ENCODE peak calls at places on chromosomes 11 and 22, in four cellular contexts. One of them, this sample, is unnamed.

GRCh38 chr11:68271023-68271780 is 571 bp downstream of the C11orf24 start:
- DNase-seq in HCT116: peak
- DNase-seq in Panc1: peak
- DNase-seq in K562: peak
- DNase-seq in this sample: peak

GRCh38 chr11:133991101-133991500 is 34.3 kb upstream of the IGSF9B start:
- DNase-seq in HCT116: no peak
- DNase-seq in Panc1: no peak
- DNase-seq in K562: no peak
- DNase-seq in this sample: no peak

GRCh38 chr22:23289851-23290724 is 109.8 kb downstream of the BCR start:
- DNase-seq in HCT116: no peak
- DNase-seq in Panc1: peak
- DNase-seq in K562: peak
- DNase-seq in this sample: peak

GRCh38 chr22:46679711-46680269 is 58.3 kb downstream of the CERK start:
- DNase-seq in HCT116: no peak
- DNase-seq in Panc1: no peak
- DNase-seq in K562: no peak
- DNase-seq in this sample: no peak

GRCh38 chr11:11973866-11974265 is 34.6 kb downstream of the DKK3 start:
- DNase-seq in HCT116: no peak
- DNase-seq in Panc1: no peak
- DNase-seq in K562: no peak
- DNase-seq in this sample: no peak

GRCh38 chr11:115605397-115606222 is 101.4 kb upstream of the CADM1 start:
- DNase-seq in HCT116: no peak
- DNase-seq in Panc1: no peak
- DNase-seq in K562: no peak
- DNase-seq in this sample: no peak

GRCh38 chr22:24180316-24181087 is 785 bp upstream of the SUSD2 start:
- DNase-seq in HCT116: no peak
- DNase-seq in Panc1: no peak
- DNase-seq in K562: no peak
- DNase-seq in this sample: no peak

GRCh38 chr11:18986744-18987143 is 47.5 kb upstream of the MRGPRX1 start:
- DNase-seq in HCT116: no peak
- DNase-seq in Panc1: no peak
- DNase-seq in K562: no peak
- DNase-seq in this sample: no peak

GRCh38 chr22:27206001-27206746 is 548.8 kb downstream of the MIAT start:
- DNase-seq in HCT116: no peak
- DNase-seq in Panc1: no peak
- DNase-seq in K562: no peak
- DNase-seq in this sample: no peak

GRCh38 chr11:92550411-92550810 is 325.8 kb downstream of the FAT3 start:
- DNase-seq in HCT116: no peak
- DNase-seq in Panc1: no peak
- DNase-seq in K562: no peak
- DNase-seq in this sample: no peak
- TF ChIP-seq TCF7L2 in HCT116: no peak
- TF ChIP-seq TCF7L2 in Panc1: no peak
- TF ChIP-seq TCF7L2 in K562: no peak
- TF ChIP-seq TCF7L2 in this sample: no peak

GRCh38 chr11:10476927-10477689 is 22.0 kb downstream of the AMPD3 start:
- DNase-seq in HCT116: no peak
- DNase-seq in Panc1: no peak
- DNase-seq in K562: no peak
- DNase-seq in this sample: no peak
- TF ChIP-seq TCF7L2 in HCT116: no peak
- TF ChIP-seq TCF7L2 in Panc1: no peak
- TF ChIP-seq TCF7L2 in K562: no peak
- TF ChIP-seq TCF7L2 in this sample: no peak

GRCh38 chr11:125689460-125689859 is 8.8 kb upstream of the ACRV1 start:
- DNase-seq in HCT116: no peak
- DNase-seq in Panc1: no peak
- DNase-seq in K562: no peak
- DNase-seq in this sample: no peak

GRCh38 chr11:125685228-125685627 is 4.6 kb upstream of the ACRV1 start:
- DNase-seq in HCT116: no peak
- DNase-seq in Panc1: no peak
- DNase-seq in K562: no peak
- DNase-seq in this sample: no peak

GRCh38 chr11:125688066-125688465 is 7.4 kb upstream of the ACRV1 start:
- DNase-seq in HCT116: no peak
- DNase-seq in Panc1: no peak
- DNase-seq in K562: no peak
- DNase-seq in this sample: no peak

GRCh38 chr11:125692887-125693286 is 12.2 kb upstream of the ACRV1 start:
- DNase-seq in HCT116: no peak
- DNase-seq in Panc1: no peak
- DNase-seq in K562: no peak
- DNase-seq in this sample: no peak

GRCh38 chr11:125690006-125690405 is 9.4 kb upstream of the ACRV1 start:
- DNase-seq in HCT116: no peak
- DNase-seq in Panc1: no peak
- DNase-seq in K562: no peak
- DNase-seq in this sample: no peak
- TF ChIP-seq TCF7L2 in HCT116: no peak
- TF ChIP-seq TCF7L2 in Panc1: no peak
- TF ChIP-seq TCF7L2 in K562: no peak
- TF ChIP-seq TCF7L2 in this sample: no peak

GRCh38 chr11:75535039-75535563 is 9.4 kb upstream of the GDPD5 start:
- DNase-seq in HCT116: no peak
- DNase-seq in Panc1: no peak
- DNase-seq in K562: peak
- DNase-seq in this sample: no peak

GRCh38 chr11:75538150-75538942 is 12.6 kb upstream of the GDPD5 start:
- DNase-seq in HCT116: no peak
- DNase-seq in Panc1: no peak
- DNase-seq in K562: peak
- DNase-seq in this sample: no peak

GRCh38 chr11:75537740-75538139 is 12.0 kb upstream of the GDPD5 start:
- DNase-seq in HCT116: no peak
- DNase-seq in Panc1: no peak
- DNase-seq in K562: no peak
- DNase-seq in this sample: no peak

GRCh38 chr11:75539459-75540022 is 13.8 kb upstream of the GDPD5 start:
- DNase-seq in HCT116: no peak
- DNase-seq in Panc1: no peak
- DNase-seq in K562: no peak
- DNase-seq in this sample: no peak

GRCh38 chr11:75536786-75537629 is 11.3 kb upstream of the GDPD5 start:
- DNase-seq in HCT116: peak
- DNase-seq in Panc1: no peak
- DNase-seq in K562: peak
- DNase-seq in this sample: no peak
- TF ChIP-seq TCF7L2 in HCT116: no peak
- TF ChIP-seq TCF7L2 in Panc1: no peak
- TF ChIP-seq TCF7L2 in K562: no peak
- TF ChIP-seq TCF7L2 in this sample: no peak

GRCh38 chr11:3206128-3206921 is 12.3 kb downstream of the MRGPRG start:
- DNase-seq in HCT116: no peak
- DNase-seq in Panc1: no peak
- DNase-seq in K562: no peak
- DNase-seq in this sample: no peak
- TF ChIP-seq TCF7L2 in HCT116: no peak
- TF ChIP-seq TCF7L2 in Panc1: no peak
- TF ChIP-seq TCF7L2 in K562: no peak
- TF ChIP-seq TCF7L2 in this sample: no peak